ENCODE peak calls at places on chromosomes 2 and 18, in nine cellular contexts. K, R, I, Z, E, M, G, Y and O are unnamed samples.
A peak's percentile ranks its signal among the peaks of the same experiment; 100 is the strongest.

GRCh38 chr2:233997726-233998125 is 52.8 kb upstream of the SPP2 start:
- DNase-seq in K (no peak), R (no peak), I (peak; percentile 29), Z (no peak), E (no peak), M (no peak), G (no peak), Y (no peak), O (no peak)

GRCh38 chr18:73093687-73094250 is 226.0 kb upstream of the NETO1 start:
- DNase-seq in K (no peak), R (no peak), I (peak; percentile 12), Z (no peak), E (no peak), M (no peak), G (no peak), Y (no peak), O (peak; percentile 1)

GRCh38 chr18:286515-287310 is 18.9 kb upstream of the THOC1 start:
- DNase-seq in K (no peak), R (peak; percentile 4), I (peak; percentile 53), Z (no peak), E (peak; percentile 66), M (no peak), G (no peak), Y (no peak), O (peak; percentile 13)

GRCh38 chr2:68434981-68435380 is 32.1 kb downstream of the FBXO48 start:
- DNase-seq in K (no peak), R (no peak), I (no peak), Z (no peak), E (no peak), M (no peak), G (no peak), Y (no peak), O (no peak)

GRCh38 chr2:128495996-128496547 is 177.4 kb upstream of the HS6ST1 start:
- DNase-seq in K (no peak), R (no peak), I (no peak), Z (no peak), E (no peak), M (peak; percentile 9), G (no peak), Y (no peak), O (no peak)

GRCh38 chr18:69557246-69557781 is 156.6 kb downstream of the DOK6 start:
- DNase-seq in K (no peak), R (peak; percentile 2), I (no peak), Z (no peak), E (no peak), M (no peak), G (no peak), Y (no peak), O (no peak)

GRCh38 chr2:155377931-155378444 is 679.5 kb downstream of the KCNJ3 start:
- DNase-seq in K (no peak), R (peak; percentile 72), I (peak; percentile 2), Z (no peak), E (peak; percentile 24), M (no peak), G (no peak), Y (no peak), O (peak; percentile 70)

GRCh38 chr2:214593723-214594122 is 182.9 kb downstream of the VWC2L start:
- DNase-seq in K (no peak), R (no peak), I (no peak), Z (no peak), E (peak; percentile 98), M (no peak), G (no peak), Y (no peak), O (peak; percentile 38)

GRCh38 chr2:215727507-215728503 is 285.5 kb downstream of the MREG start:
- DNase-seq in K (no peak), R (peak; percentile 30), I (peak; percentile 79), Z (no peak), E (peak; percentile 87), M (no peak), G (no peak), Y (no peak), O (peak; percentile 15)

GRCh38 chr2:108263425-108263824 is 23.7 kb downstream of the SULT1C3 start:
- DNase-seq in K (no peak), R (no peak), I (no peak), Z (no peak), E (no peak), M (no peak), G (no peak), Y (no peak), O (no peak)

GRCh38 chr2:207219716-207220414 is 54.1 kb upstream of the KLF7 start:
- DNase-seq in K (no peak), R (peak; percentile 89), I (peak; percentile 79), Z (no peak), E (peak; percentile 78), M (no peak), G (no peak), Y (no peak), O (peak; percentile 74)

GRCh38 chr2:129319422-129319717 is 660.1 kb upstream of the RAB6C start:
- DNase-seq in K (no peak), R (no peak), I (no peak), Z (no peak), E (no peak), M (no peak), G (no peak), Y (no peak), O (no peak)

GRCh38 chr18:78640596-78640995 is 339.0 kb upstream of the SALL3 start:
- DNase-seq in K (no peak), R (no peak), I (no peak), Z (peak; percentile 25), E (no peak), M (no peak), G (no peak), Y (no peak), O (no peak)

GRCh38 chr2:234058881-234059280 is 8.4 kb downstream of the SPP2 start:
- DNase-seq in K (no peak), R (no peak), I (no peak), Z (no peak), E (no peak), M (no peak), G (no peak), Y (no peak), O (no peak)

GRCh38 chr18:2186967-2187366 is 384.3 kb downstream of the METTL4 start:
- DNase-seq in K (no peak), R (no peak), I (no peak), Z (no peak), E (no peak), M (no peak), G (no peak), Y (no peak), O (no peak)

GRCh38 chr2:52542297-52542696 is 1225.3 kb upstream of the CHAC2 start:
- DNase-seq in K (no peak), R (no peak), I (no peak), Z (no peak), E (no peak), M (no peak), G (no peak), Y (no peak), O (no peak)

GRCh38 chr2:227125506-227125905 is 38.5 kb downstream of the COL4A4 start:
- DNase-seq in K (no peak), R (no peak), I (no peak), Z (no peak), E (no peak), M (no peak), G (no peak), Y (no peak), O (peak; percentile 13)

GRCh38 chr2:100422320-100422719 is 4.9 kb upstream of the CHST10 start:
- DNase-seq in K (no peak), R (peak; percentile 47), I (peak; percentile 29), Z (no peak), E (peak; percentile 69), M (no peak), G (no peak), Y (no peak), O (peak; percentile 49)

GRCh38 chr18:43780782-43781340 is 503.6 kb upstream of the SYT4 start:
- DNase-seq in K (no peak), R (peak; percentile 48), I (peak; percentile 82), Z (no peak), E (peak; percentile 90), M (no peak), G (no peak), Y (no peak), O (peak; percentile 60)

GRCh38 chr2:205024822-205025518 is 479.7 kb downstream of the PARD3B start:
- DNase-seq in K (no peak), R (peak; percentile 98), I (peak; percentile 94), Z (peak; percentile 79), E (peak; percentile 92), M (peak; percentile 25), G (peak; percentile 61), Y (peak; percentile 22), O (peak; percentile 98)
- H3K4me3 ChIP-seq in K (peak overlapping the region; percentile 44), R (no peak overlapping the region), I (peak overlapping the region; percentile 49), Z (peak overlapping the region; percentile 20), E (no peak overlapping the region), M (peak overlapping the region; percentile 4), G (peak overlapping the region; percentile 39), Y (no peak overlapping the region), O (no peak overlapping the region)

DNA sequence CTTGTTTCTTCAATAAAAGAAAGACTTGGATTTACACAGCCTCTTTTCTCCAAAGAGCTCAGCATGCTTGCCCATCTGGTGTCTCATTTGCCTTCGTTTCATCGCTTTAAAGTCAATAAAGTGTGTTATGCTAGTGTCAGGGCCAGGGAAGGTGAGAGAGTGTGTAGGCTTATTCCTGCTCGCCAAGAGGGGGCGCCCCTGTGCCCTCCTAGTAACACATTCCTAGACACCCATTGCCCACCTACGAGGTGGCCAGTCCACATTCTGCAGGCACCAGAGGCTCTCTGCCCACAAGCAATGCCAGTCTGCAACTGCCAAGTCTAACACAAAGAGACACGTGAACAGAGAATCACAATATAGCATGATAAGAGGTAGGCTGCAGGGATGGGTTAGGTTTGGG is 39.4 kb upstream of the DAPL1 start:
- DNase-seq in K (no peak), R (no peak), I (no peak), Z (no peak), E (no peak), M (no peak), G (no peak), Y (no peak), O (no peak)
- TF ChIP-seq CTCF in K (no peak), R (peak; percentile 59), I (peak; percentile 22), Z (no peak), E (peak; percentile 48), M (no peak), G (no peak), Y (peak; percentile 15), O (peak; percentile 42)

DNA sequence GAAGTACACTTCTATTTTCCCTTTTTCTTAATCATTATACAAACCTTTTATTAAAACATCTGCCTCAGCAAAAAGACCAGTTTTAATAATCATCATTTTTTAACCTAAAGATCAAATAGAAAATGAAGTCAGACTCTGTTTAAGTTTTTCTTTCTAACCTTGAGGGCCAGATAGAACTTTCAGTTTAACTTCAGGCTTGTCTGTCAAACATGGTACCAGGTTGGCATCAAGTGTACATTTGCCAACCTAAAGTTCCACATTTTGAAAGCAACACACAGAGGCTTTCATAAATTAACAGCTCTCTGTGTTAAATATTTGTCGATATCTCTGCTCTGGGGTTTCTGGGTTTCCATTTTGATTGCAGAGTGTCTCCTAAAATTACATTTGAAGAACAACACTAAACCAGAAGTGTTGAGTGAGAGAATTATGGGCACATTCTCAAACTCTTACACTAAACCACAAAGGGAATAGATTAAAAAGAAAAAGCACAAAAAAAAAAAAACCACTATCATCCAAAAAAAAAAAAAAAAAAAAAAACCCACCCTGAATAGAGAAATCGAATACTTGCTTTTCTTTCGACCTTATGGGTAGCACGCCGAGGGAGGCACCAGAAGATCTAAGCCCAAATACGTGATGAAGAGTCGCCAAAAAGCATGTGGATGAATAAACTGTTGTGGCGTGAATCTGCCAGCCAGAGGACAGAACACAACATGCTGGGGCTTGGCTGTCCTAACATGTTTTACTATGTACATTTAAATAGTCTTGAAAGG is 166.2 kb downstream of the TCF4 start:
- DNase-seq in K (peak; percentile 51), R (peak; percentile 81), I (peak; percentile 78), Z (no peak), E (no peak), M (no peak), G (peak; percentile 59), Y (no peak), O (peak; percentile 83)
- H3K4me3 ChIP-seq in K (peak overlapping the region; percentile 71), R (peak overlapping the region; percentile 27), I (peak overlapping the region; percentile 58), Z (peak overlapping the region; percentile 46), E (no peak overlapping the region), M (peak overlapping the region; percentile 30), G (peak overlapping the region; percentile 67), Y (no peak overlapping the region), O (peak overlapping the region; percentile 62)

GRCh38 chr2:73282924-73283544 is 1.2 kb downstream of the FBXO41 start:
- DNase-seq in K (no peak), R (no peak), I (no peak), Z (no peak), E (no peak), M (no peak), G (no peak), Y (no peak), O (no peak)
- TF ChIP-seq CTCF in K (no peak), R (no peak), I (no peak), Z (no peak), E (no peak), M (no peak), G (no peak), Y (no peak), O (no peak)